ENCODE peak calls at places on chromosome 19, in four cellular contexts. X, P, J and M are unnamed samples.

GRCh38 chr19:15448778-15449619 is 757 bp downstream of the WIZ start:
- DNase-seq in J (peak), X (no peak), P (no peak), M (no peak)

GRCh38 chr19:55857149-55857548 is 20.8 kb downstream of the NLRP4 start:
- DNase-seq in X (no peak), J (no peak), P (no peak), M (no peak)

GRCh38 chr19:38617764-38618589 is at the start of gene MAP4K1:
- DNase-seq in X (no peak), P (no peak), J (no peak), M (no peak)

GRCh38 chr19:51691122-51692064 is 1.7 kb upstream of the SPACA6 start:
- DNase-seq in P (no peak), X (no peak), J (peak), M (no peak)

GRCh38 chr19:48874309-48875135 is 2.3 kb downstream of the PPP1R15A start:
- DNase-seq in X (no peak), P (no peak), J (peak), M (no peak)

GRCh38 chr19:5828661-5829566 is 10.6 kb downstream of the FUT6 start:
- DNase-seq in P (no peak), X (peak), J (peak), M (no peak)

GRCh38 chr19:48501961-48502719 is 9.5 kb downstream of the LMTK3 start:
- DNase-seq in X (peak), P (peak), J (peak), M (peak)

GRCh38 chr19:43465468-43466120 is at the start of gene LYPD3:
- DNase-seq in X (no peak), J (peak), P (peak), M (peak)

GRCh38 chr19:31314156-31314555 is 35.1 kb downstream of the TSHZ3 start:
- DNase-seq in X (no peak), J (no peak), P (no peak), M (no peak)

GRCh38 chr19:7534531-7534980 is 961 bp upstream of the PNPLA6 start:
- DNase-seq in X (peak), J (peak), P (peak), M (no peak)

GRCh38 chr19:32224371-32225244 is 120.8 kb upstream of the ZNF507 start:
- DNase-seq in X (peak), J (peak), P (peak), M (no peak)

GRCh38 chr19:52397310-52398090 is at the start of gene ZNF528:
- DNase-seq in P (peak), J (peak), X (no peak), M (peak)

GRCh38 chr19:497861-498590 is 1.7 kb downstream of the MADCAM1 start:
- DNase-seq in J (no peak), X (no peak), P (no peak), M (no peak)

GRCh38 chr19:47890865-47891621 is 4.9 kb upstream of the SULT2A1 start:
- DNase-seq in P (no peak), J (no peak), X (no peak), M (no peak)

GRCh38 chr19:47853003-47853402 is 6.0 kb upstream of the TPRX2 start:
- DNase-seq in P (no peak), X (no peak), J (no peak), M (peak)

GRCh38 chr19:35213678-35214632 is 14.6 kb downstream of the FAM187B start:
- DNase-seq in P (peak), J (peak), X (peak), M (peak)

GRCh38 chr19:16660763-16661479 is at the start of gene TMEM38A:
- DNase-seq in J (no peak), P (peak), X (peak), M (peak)